ENCODE peak calls at places on chromosomes 1 and 21, in five cellular contexts. J is K562, O is IMR-90, T is HCT116, H is endothelial cell of umbilical vein. L is an unnamed sample.

GRCh38 chr1:106937104-106937503 is 119.4 kb upstream of the PRMT6 start:
- DNase-seq in O (peak; percentile 92), J (no peak), H (no peak), T (no peak), L (no peak)

GRCh38 chr1:104987210-104987609 is 1237.5 kb downstream of the AMY1C start:
- DNase-seq in T (no peak), O (no peak), J (no peak), H (no peak), L (no peak)

GRCh38 chr1:213619026-213619425 is 368.7 kb upstream of the PROX1 start:
- DNase-seq in H (no peak), O (no peak), J (no peak), T (no peak), L (no peak)

GRCh38 chr1:182111496-182111895 is 50.0 kb upstream of the ZNF648 start:
- DNase-seq in T (no peak), O (no peak), H (no peak), J (no peak), L (no peak)

GRCh38 chr1:236348071-236348470 is 46.0 kb upstream of the EDARADD start:
- DNase-seq in O (no peak), H (no peak), T (no peak), J (no peak), L (peak; percentile 79)

GRCh38 chr1:27664291-27664690 is 7.7 kb downstream of the IFI6 start:
- DNase-seq in H (no peak), J (no peak), T (no peak), O (no peak), L (no peak)

GRCh38 chr1:226985839-226986463 is 45.9 kb downstream of the COQ8A start:
- DNase-seq in J (no peak), H (no peak), O (no peak), T (no peak), L (peak; percentile 13)

GRCh38 chr1:67041836-67042503 is 12.0 kb downstream of the SLC35D1 start:
- DNase-seq in T (no peak), H (no peak), J (no peak), O (peak; percentile 79), L (no peak)

GRCh38 chr1:232489256-232489655 is 140.7 kb downstream of the SIPA1L2 start:
- DNase-seq in H (no peak), O (no peak), T (no peak), J (no peak), L (no peak)

GRCh38 chr1:26360051-26360806 is 6.3 kb upstream of the CRYBG2 start:
- DNase-seq in O (no peak), T (no peak), H (no peak), J (no peak), L (peak; percentile 22)

GRCh38 chr1:219938706-219939105 is 10.3 kb upstream of the SLC30A10 start:
- DNase-seq in T (no peak), H (no peak), O (peak; percentile 51), J (no peak), L (no peak)

GRCh38 chr1:67619080-67619479 is 65.9 kb upstream of the GADD45A start:
- DNase-seq in T (no peak), H (no peak), O (no peak), J (no peak), L (no peak)

GRCh38 chr1:172613294-172613693 is 45.6 kb upstream of the FASLG start:
- DNase-seq in T (no peak), J (no peak), O (peak; percentile 44), H (no peak), L (no peak)

GRCh38 chr21:31606081-31606874 is 53.2 kb upstream of the SOD1 start:
- DNase-seq in T (no peak), H (no peak), O (no peak), J (no peak), L (no peak)

GRCh38 chr1:246107516-246108277 is 399.4 kb downstream of the SMYD3 start:
- DNase-seq in J (no peak), H (peak; percentile 30), O (peak; percentile 49), T (no peak), L (no peak)

GRCh38 chr1:206098242-206098919 is 18.8 kb downstream of the AVPR1B start:
- DNase-seq in O (no peak), J (no peak), H (no peak), T (no peak), L (no peak)

DNA sequence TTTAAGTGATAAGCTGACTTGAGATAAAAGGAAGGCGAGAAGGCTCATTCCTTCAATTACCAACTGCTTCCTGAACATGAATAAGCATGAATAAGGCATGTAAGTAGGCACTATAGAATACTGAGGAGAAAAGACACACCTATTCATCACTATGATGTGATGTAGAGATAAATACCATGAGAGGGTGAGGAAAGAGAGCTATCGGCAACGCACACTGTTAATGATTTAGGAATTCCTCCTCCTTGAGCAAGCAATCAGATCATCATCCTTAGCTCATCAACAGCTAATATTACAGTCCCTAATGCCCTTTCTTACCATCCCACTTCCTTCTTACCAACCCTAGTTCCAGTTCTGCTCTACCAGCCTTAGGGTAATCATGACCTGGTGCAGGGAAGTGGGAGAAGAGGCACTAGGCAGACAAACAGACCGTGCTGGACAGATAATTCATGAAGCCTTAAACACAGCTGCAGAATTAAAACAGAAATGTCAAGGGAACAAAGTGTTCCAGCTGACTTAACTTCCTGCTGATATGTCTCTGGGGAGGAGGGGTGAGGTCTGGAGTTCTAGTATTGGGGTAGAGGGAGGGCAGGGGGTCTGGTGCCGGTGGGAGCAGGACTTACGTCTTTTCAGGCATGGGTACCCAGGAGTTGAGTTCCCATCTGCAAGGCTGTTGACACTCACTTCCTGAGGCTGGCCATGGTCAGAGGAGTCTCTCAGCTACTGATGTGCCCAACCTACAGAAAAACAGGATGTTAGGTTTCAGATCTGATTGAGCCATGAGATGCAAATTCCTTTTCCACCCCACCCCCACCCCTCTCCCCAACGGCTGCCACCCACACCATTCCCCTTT is 12.7 kb upstream of the RCSD1 start:
- DNase-seq in T (no peak), O (peak; percentile 7), J (peak; percentile 57), H (peak; percentile 34), L (no peak)
- TF ChIP-seq POLR2A in T (no peak), O (no peak), J (peak; percentile 56), H (no peak), L (no peak)

GRCh38 chr1:111323231-111323630 is 32.6 kb downstream of the CHIA start:
- DNase-seq in T (no peak), J (no peak), O (no peak), H (no peak), L (no peak)

GRCh38 chr1:111318483-111319000 is 27.9 kb downstream of the CHIA start:
- DNase-seq in T (no peak), O (no peak), H (no peak), J (no peak), L (no peak)

GRCh38 chr1:111320066-111320879 is 29.6 kb downstream of the CHIA start:
- DNase-seq in O (no peak), T (no peak), J (no peak), H (no peak), L (no peak)
- H3K36me3 ChIP-seq in O (no peaks in the 10 kb centered on the region), T (no peaks in the 10 kb centered on the region), J (no peaks in the 10 kb centered on the region), H (no peaks in the 10 kb centered on the region), L (no peaks in the 10 kb centered on the region)

DNA sequence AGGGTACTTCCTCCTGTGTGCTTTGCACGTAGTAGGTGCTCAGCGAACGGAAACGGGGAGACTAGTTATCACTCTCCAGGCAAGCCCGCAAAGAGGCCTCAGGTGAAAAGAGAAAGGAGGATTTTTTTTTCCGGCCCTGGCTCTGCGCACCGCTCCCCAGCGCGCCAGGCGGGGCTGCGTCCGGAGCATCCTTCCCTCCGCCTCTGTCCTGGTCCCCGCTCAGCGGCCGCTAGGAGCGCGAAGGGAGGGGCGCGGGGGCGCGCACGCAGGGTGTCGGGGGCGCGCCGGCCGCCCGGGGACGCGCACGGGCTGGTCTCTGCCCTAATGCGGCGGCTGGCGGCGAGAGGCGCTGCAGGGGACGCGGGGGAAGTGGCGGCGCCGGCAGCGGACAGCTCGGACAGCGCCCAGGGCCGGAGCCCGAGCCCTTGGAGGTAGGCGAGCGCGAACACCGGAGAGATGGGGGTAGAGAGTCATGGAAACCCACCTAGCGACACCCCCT is 42.3 kb upstream of the NFASC start:
- DNase-seq in T (no peak), J (peak; percentile 93), H (peak; percentile 2), O (no peak), L (peak; percentile 84)
- H3K4me3 ChIP-seq in T (no peak overlapping the region), J (no peak overlapping the region), H (no peak overlapping the region), O (no peak overlapping the region), L (peak overlapping the region; percentile 50)

DNA sequence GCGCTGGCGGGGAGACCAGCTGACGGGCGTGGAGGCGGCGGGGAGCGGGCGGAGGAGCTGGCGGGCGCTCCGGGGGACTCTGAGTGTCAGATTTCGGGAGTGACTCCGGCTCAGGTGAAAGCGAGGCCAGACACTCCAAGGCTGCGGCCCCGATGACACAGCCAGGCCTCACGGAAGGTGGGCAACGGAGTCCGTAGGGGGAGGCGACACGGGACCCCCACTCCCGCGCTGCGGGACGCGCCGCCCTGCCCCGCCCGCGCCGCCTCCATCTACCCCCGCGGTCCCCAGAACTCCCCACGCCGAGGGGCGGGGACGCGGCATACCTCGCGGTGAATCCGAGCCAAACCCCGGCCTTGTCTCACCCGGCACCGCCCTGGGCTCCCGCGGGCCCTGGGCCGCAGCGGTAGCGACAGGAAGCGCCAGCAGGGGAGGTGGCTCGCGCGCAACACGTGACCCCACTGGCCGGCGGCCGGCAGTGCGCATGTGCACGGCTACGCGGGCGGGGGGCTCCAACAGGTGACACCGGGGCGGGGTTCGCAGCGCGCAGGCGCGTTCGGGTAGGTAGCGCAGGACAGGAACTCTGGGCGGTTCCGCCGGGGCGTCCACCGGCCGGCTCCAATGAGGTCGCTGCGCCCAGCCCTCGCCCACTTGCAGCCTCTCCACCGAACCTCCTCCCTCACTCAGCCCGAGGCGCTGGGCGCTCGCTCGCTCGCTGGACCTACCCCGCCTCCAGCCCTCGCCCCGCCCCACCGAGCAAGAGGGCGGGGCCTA is at the start of gene CC2D1B:
- DNase-seq in J (peak; percentile 100), T (peak; percentile 96), H (peak; percentile 99), O (peak; percentile 94), L (peak; percentile 98)
- TF ChIP-seq POLR2A in J (peak; percentile 93), T (peak; percentile 84), H (peak; percentile 94), O (peak; percentile 58), L (peak; percentile 10)

GRCh38 chr21:41663805-41664788 is 102.8 kb downstream of the RIPK4 start:
- DNase-seq in O (peak; percentile 32), T (no peak), H (peak; percentile 6), J (no peak), L (no peak)

GRCh38 chr21:41659791-41660560 is 106.9 kb downstream of the RIPK4 start:
- DNase-seq in O (peak; percentile 24), H (no peak), T (no peak), J (peak; percentile 28), L (no peak)

GRCh38 chr21:41662761-41663160 is 104.1 kb downstream of the RIPK4 start:
- DNase-seq in H (no peak), T (no peak), J (no peak), O (no peak), L (no peak)

GRCh38 chr21:41660748-41661147 is 106.1 kb downstream of the RIPK4 start:
- DNase-seq in H (no peak), O (no peak), J (no peak), T (no peak), L (no peak)

DNA sequence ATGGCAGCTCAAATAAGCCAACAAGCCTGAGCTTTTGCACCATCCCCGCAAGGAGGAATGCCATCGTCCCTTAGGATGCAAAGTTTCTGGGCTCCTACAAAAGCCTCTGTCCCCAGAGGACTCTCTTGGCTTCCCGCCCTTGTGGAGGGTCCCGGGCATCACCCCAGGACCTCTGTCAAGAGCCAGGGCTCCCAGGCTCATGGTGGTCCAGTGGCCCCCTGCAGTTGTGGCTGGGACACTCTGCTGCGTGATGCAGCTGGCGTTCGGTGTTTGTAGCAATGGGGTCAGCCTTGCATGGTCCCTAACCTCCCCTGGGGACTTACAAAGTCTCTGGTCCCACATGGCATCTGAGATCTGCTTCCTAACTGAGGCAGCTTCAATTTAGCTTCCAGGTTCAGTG is 104.7 kb downstream of the RIPK4 start:
- DNase-seq in J (no peak), O (no peak), T (no peak), H (no peak), L (no peak)
- H3K36me3 ChIP-seq in J (no peaks in the 10 kb centered on the region), O (no peaks in the 10 kb centered on the region), T (no peaks in the 10 kb centered on the region), H (no peaks in the 10 kb centered on the region), L (no peaks in the 10 kb centered on the region)

GRCh38 chr1:28983091-28983490 is 68.7 kb downstream of the EPB41 start:
- DNase-seq in H (no peak), O (no peak), T (no peak), J (no peak), L (no peak)
- H3K4me3 ChIP-seq in H (no peak overlapping the region), O (no peak overlapping the region), T (no peak overlapping the region), J (no peak overlapping the region), L (no peak overlapping the region)

L was measured in testis.